ENCODE peak calls at places on chromosomes 1 and 21, in nine cellular contexts. M, L, V, Y, G, F, D, C and H are unnamed samples. For H3K36me3, the result is how much of the 10 kb centered on the place peaks cover.

GRCh38 chr1:190663962-190664361 is 186.3 kb upstream of the BRINP3 start:
- DNase-seq in M (no peak), L (no peak), V (no peak), Y (no peak), G (no peak), F (no peak), D (no peak), C (no peak), H (no peak)

GRCh38 chr1:11943619-11944018 is 9.1 kb downstream of the PLOD1 start:
- DNase-seq in M (no peak), L (no peak), V (no peak), Y (no peak), G (no peak), F (no peak), D (no peak), C (no peak), H (no peak)

GRCh38 chr1:46394108-46394871 is at the start of gene FAAH:
- DNase-seq in M (peak), L (peak), V (peak), Y (peak), G (peak), F (peak), D (no peak), C (no peak), H (no peak)

GRCh38 chr21:43734131-43734634 is 15.3 kb downstream of the PDXK start:
- DNase-seq in M (peak), L (no peak), V (no peak), Y (no peak), G (peak), F (no peak), D (no peak), C (no peak), H (no peak)

GRCh38 chr1:212529211-212529731 is 79.3 kb upstream of the ATF3 start:
- DNase-seq in M (no peak), L (no peak), V (no peak), Y (no peak), G (no peak), F (peak), D (no peak), C (no peak), H (no peak)

GRCh38 chr1:169892819-169893644 is 664 bp downstream of the SCYL3 start:
- DNase-seq in M (no peak), L (no peak), V (peak), Y (peak), G (peak), F (peak), D (peak), C (no peak), H (no peak)

GRCh38 chr1:53573522-53573921 is 114.3 kb downstream of the DMRTB1 start:
- DNase-seq in M (no peak), L (no peak), V (no peak), Y (no peak), G (no peak), F (no peak), D (no peak), C (no peak), H (no peak)

GRCh38 chr1:245272676-245273075 is 117.9 kb downstream of the KIF26B start:
- DNase-seq in M (no peak), L (no peak), V (no peak), Y (no peak), G (no peak), F (no peak), D (no peak), C (no peak), H (no peak)

GRCh38 chr1:14869197-14869596 is 270.7 kb downstream of the KAZN start:
- DNase-seq in M (no peak), L (no peak), V (no peak), Y (no peak), G (no peak), F (no peak), D (no peak), C (no peak), H (no peak)

GRCh38 chr1:1033009-1033587 is 13.2 kb downstream of the AGRN start:
- DNase-seq in M (peak), L (no peak), V (peak), Y (peak), G (peak), F (peak), D (peak), C (no peak), H (peak)

GRCh38 chr1:31784356-31785019 is 20.3 kb upstream of the ADGRB2 start:
- DNase-seq in M (no peak), L (no peak), V (no peak), Y (no peak), G (no peak), F (no peak), D (no peak), C (no peak), H (no peak)

GRCh38 chr1:178004926-178005391 is 35.1 kb upstream of the SEC16B start:
- DNase-seq in M (no peak), L (peak), V (no peak), Y (no peak), G (no peak), F (peak), D (no peak), C (peak), H (peak)

GRCh38 chr1:85884372-85885035 is 176.3 kb upstream of the ZNHIT6 start:
- DNase-seq in M (no peak), L (no peak), V (no peak), Y (no peak), G (no peak), F (peak), D (peak), C (peak), H (no peak)

GRCh38 chr1:47023268-47024137 is at the start of gene CYP4X1:
- DNase-seq in M (peak), L (no peak), V (peak), Y (no peak), G (peak), F (no peak), D (no peak), C (no peak), H (no peak)

GRCh38 chr1:7387053-7387861 is 383.8 kb upstream of the VAMP3 start:
- DNase-seq in M (peak), L (no peak), V (peak), Y (peak), G (no peak), F (no peak), D (no peak), C (no peak), H (no peak)

GRCh38 chr1:151156515-151156819 is at the start of gene TNFAIP8L2:
- DNase-seq in M (peak), L (no peak), V (peak), Y (peak), G (peak), F (no peak), D (peak), C (no peak), H (no peak)

GRCh38 chr1:8182034-8182761 is 135.7 kb upstream of the SLC45A1 start:
- DNase-seq in M (peak), L (peak), V (no peak), Y (no peak), G (peak), F (peak), D (no peak), C (peak), H (peak)

GRCh38 chr1:161046574-161047167 is 894 bp upstream of the USF1 start:
- DNase-seq in M (no peak), L (no peak), V (no peak), Y (no peak), G (no peak), F (no peak), D (no peak), C (no peak), H (no peak)

GRCh38 chr21:39576518-39577128 is 36.1 kb upstream of the B3GALT5 start:
- DNase-seq in M (no peak), L (no peak), V (no peak), Y (no peak), G (no peak), F (no peak), D (no peak), C (no peak), H (peak)

GRCh38 chr1:181127898-181128453 is 39.5 kb downstream of the IER5 start:
- DNase-seq in M (no peak), L (no peak), V (no peak), Y (no peak), G (no peak), F (peak), D (no peak), C (no peak), H (no peak)

GRCh38 chr1:175129997-175130648 is 62.5 kb downstream of the KIAA0040 start:
- DNase-seq in M (no peak), L (no peak), V (no peak), Y (no peak), G (no peak), F (no peak), D (no peak), C (no peak), H (no peak)

GRCh38 chr1:14181191-14181793 is 417.2 kb upstream of the KAZN start:
- DNase-seq in M (no peak), L (no peak), V (no peak), Y (no peak), G (no peak), F (no peak), D (no peak), C (no peak), H (no peak)

DNA sequence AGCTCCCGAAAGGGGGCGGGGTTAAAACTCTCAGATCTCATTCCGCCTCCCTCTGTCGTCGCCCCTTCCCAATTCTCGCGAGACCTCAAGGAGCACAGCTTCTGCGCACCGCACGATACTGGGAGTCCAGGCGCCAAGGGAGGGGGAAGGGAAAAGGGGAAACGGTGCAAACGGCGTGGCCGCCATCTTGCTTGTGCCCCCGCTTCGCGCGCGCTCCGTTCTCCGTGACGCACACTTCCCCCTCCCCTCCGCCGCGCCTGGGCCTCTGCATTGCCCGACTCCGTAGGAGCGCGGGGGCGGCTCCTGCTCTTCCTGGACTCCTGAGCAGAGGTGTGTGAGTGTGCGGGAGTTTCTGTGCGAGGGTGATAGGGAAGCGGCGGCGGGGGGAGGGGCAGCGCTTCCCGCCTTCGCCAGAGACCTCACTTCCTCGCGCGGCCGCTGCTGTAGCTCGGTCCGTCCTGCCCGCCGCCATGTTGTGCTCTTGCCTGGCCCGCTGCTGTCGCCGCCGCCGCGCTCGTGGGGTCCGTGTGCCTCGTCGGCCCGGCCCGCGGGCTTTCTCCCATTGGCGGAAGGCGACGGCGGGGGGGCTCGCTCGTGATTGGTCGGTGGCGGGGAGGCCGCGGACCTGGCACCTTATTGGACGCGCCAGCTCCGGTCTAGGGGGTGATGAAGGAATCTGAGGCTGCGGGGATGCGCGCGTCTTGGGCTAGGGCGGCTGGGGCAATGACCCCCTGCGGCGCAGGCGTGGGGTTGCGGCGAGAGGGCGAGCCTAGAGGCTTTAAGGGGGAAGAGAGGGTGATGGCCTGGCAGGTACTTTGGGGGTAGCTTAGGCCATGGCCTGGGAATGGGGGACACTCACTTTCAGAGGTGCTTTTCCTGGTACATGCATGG is at the start of gene NFYC:
- DNase-seq in M (peak), L (peak), V (peak), Y (peak), G (peak), F (peak), D (peak), C (peak), H (peak)
- TF ChIP-seq CTCF in M (no peak), L (no peak), V (peak), Y (no peak), G (peak), F (no peak), D (no peak), C (no peak), H (no peak)

GRCh38 chr1:51214615-51215131 is 21.4 kb upstream of the RNF11 start:
- DNase-seq in M (no peak), L (no peak), V (no peak), Y (no peak), G (peak), F (peak), D (no peak), C (no peak), H (no peak)
- H3K4me3 ChIP-seq in M (no peak), L (no peak), V (no peak), Y (no peak), G (no peak), F (no peak), D (no peak), C (no peak), H (no peak)

GRCh38 chr1:10882069-10882468 is 85.6 kb upstream of the CASZ1 start:
- DNase-seq in M (no peak), L (no peak), V (no peak), Y (no peak), G (no peak), F (no peak), D (no peak), C (no peak), H (no peak)
- H3K36me3 ChIP-seq in M (under half), L (under half), V (under half), Y (under half), G (under half), F (under half), D (under half), C (under half), H (under half)

GRCh38 chr1:206866062-206866461 is 639 bp downstream of the IL20 start:
- DNase-seq in M (no peak), L (no peak), V (no peak), Y (no peak), G (no peak), F (no peak), D (no peak), C (no peak), H (no peak)

GRCh38 chr1:206863266-206863665 is 2.2 kb upstream of the IL20 start:
- DNase-seq in M (no peak), L (no peak), V (no peak), Y (no peak), G (no peak), F (no peak), D (no peak), C (no peak), H (no peak)

GRCh38 chr1:206867261-206867660 is 1.8 kb downstream of the IL20 start:
- DNase-seq in M (no peak), L (no peak), V (no peak), Y (no peak), G (no peak), F (no peak), D (no peak), C (no peak), H (no peak)

GRCh38 chr1:206867716-206868115 is 2.3 kb downstream of the IL20 start:
- DNase-seq in M (no peak), L (no peak), V (no peak), Y (no peak), G (no peak), F (no peak), D (no peak), C (no peak), H (no peak)

GRCh38 chr1:206864939-206865671 is at the start of gene IL20:
- DNase-seq in M (peak), L (peak), V (peak), Y (peak), G (peak), F (peak), D (peak), C (peak), H (no peak)
- TF ChIP-seq CTCF in M (peak), L (peak), V (peak), Y (peak), G (peak), F (peak), D (peak), C (peak), H (peak)

DNA sequence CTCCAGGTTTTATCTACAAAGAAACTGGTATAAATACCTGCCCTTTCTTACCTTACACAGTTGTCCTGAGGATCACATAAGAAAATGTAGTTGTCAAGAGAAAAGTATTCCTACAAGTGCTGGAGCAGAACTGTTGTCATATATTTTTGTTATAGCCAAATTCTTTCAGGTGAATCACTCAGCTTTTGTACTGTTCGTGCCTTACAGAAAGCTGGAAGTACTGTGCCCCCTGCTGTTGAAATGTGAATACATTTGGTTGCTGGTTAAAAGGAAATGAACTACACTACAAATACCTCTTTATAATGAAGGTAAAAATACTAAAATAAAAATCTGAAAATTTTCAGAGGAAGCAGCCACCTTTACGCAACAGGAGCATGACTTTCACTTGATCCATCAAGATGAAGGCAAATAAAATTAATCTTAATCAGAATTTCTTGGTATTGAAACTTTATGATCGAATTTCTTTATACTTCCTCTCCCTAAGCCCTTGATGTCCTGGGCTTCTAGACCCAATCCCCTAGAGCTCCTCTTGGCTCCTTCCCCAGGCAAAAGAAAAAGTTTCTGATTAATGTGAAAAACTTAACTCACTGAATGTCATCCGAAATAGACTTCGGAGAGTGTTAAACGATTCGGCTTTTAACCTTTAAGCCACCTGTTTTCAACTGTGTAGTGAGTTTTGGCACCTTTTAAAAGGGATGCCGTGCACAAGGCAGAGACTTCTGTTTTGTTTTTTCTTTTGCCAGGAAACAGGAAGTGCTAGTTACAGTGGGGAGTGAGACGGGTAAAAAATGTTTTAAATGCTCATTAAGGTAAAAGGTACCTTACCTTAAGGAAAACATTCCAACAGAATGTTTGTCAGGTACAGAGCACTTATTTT is 12.5 kb downstream of the CHML start:
- DNase-seq in M (no peak), L (peak), V (no peak), Y (peak), G (peak), F (peak), D (peak), C (no peak), H (peak)
- H3K4me3 ChIP-seq in M (no peak), L (no peak), V (no peak), Y (peak), G (no peak), F (no peak), D (no peak), C (no peak), H (no peak)

GRCh38 chr1:94919241-94920030 is 7.5 kb downstream of the CNN3 start:
- DNase-seq in M (no peak), L (no peak), V (no peak), Y (no peak), G (no peak), F (no peak), D (no peak), C (no peak), H (no peak)
- H3K36me3 ChIP-seq in M (under half), L (under half), V (under half), Y (under half), G (under half), F (under half), D (under half), C (under half), H (under half)

DNA sequence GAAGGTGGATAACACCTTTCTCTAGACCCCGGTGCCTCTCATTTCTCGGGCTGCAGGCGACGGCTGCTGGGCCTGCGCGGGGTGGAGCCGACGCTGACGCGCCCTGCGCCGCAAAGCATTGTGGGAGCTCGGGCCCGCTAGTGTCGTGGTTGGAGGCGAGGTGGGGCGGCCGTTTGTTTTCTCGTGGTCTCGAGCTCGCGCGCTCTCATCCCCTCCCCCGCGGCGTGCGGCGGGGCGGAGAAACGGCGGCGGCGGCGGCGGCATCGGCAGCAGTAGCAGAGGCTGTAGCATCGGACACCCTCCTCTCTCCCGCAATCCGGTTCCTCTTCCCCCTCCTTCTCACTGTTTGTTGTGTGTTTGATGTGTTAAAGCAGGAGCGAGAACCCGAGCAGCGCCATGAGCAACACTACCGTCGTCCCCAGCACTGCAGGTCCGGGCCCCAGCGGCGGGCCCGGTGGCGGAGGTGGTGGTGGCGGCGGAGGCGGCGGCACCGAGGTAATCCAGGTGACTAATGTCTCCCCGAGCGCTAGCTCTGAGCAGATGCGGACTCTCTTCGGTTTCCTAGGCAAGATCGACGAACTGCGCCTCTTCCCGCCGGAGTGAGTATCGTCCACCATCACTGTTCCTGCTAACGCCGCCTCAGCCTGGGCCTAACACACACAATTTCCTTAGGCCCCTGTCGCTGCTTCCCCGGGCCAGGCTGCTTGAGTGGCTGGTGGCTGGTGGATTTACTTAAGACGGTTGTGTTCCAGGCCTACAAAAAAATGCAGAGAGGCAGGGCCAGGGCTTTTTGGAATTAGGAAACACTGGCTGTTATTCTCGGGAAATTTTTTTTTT is at the start of gene SRSF11:
- DNase-seq in M (peak), L (peak), V (peak), Y (peak), G (peak), F (peak), D (peak), C (peak), H (peak)
- TF ChIP-seq CTCF in M (no peak), L (no peak), V (peak), Y (no peak), G (peak), F (no peak), D (peak), C (no peak), H (peak)

GRCh38 chr21:14543983-14544382 is 2.1 kb downstream of the SAMSN1 start:
- DNase-seq in M (no peak), L (no peak), V (no peak), Y (no peak), G (no peak), F (no peak), D (peak), C (no peak), H (no peak)
- H3K4me3 ChIP-seq in M (no peak), L (no peak), V (no peak), Y (peak), G (no peak), F (no peak), D (peak), C (no peak), H (no peak)